ENCODE peak calls at places on chromosomes 7 and 10, in nine cellular contexts. I, N, L, X, V, U, J, B and O are unnamed samples.
A peak's percentile ranks its signal among the peaks of the same experiment; 100 is the strongest.

GRCh38 chr7:42372498-42372897 is 135.5 kb upstream of the GLI3 start:
- DNase-seq in U (no peak), J (no peak), X (no peak), V (no peak), N (no peak), B (no peak), L (no peak), I (no peak), O (no peak)

GRCh38 chr10:102449321-102450123 is 1.8 kb downstream of the C10orf95 start:
- DNase-seq in L (no peak), J (peak; percentile 91), V (peak; percentile 33), U (peak; percentile 86), I (no peak), N (peak; percentile 67), B (peak; percentile 78), X (peak; percentile 83), O (peak; percentile 87)

GRCh38 chr10:84360634-84361365 is 32.4 kb downstream of the CCSER2 start:
- DNase-seq in I (no peak), V (peak; percentile 67), U (no peak), J (no peak), X (peak; percentile 6), B (no peak), L (no peak), N (no peak), O (no peak)

GRCh38 chr10:126902157-126902556 is 3.1 kb upstream of the DOCK1 start:
- DNase-seq in X (no peak), L (peak; percentile 47), V (no peak), J (no peak), I (no peak), B (no peak), N (no peak), U (no peak), O (no peak)

GRCh38 chr10:79981673-79982485 is 33.0 kb upstream of the SFTPD start:
- DNase-seq in X (peak; percentile 73), N (peak; percentile 71), B (peak; percentile 34), U (peak; percentile 92), J (peak; percentile 52), L (peak; percentile 51), V (peak; percentile 37), I (no peak), O (no peak)

GRCh38 chr10:49369216-49370162 is 26.4 kb downstream of the DRGX start:
- DNase-seq in B (no peak), U (no peak), X (no peak), J (no peak), N (no peak), I (no peak), V (peak; percentile 30), L (no peak), O (no peak)

GRCh38 chr10:103799341-103799740 is 56.0 kb downstream of the SH3PXD2A start:
- DNase-seq in V (no peak), U (no peak), X (no peak), L (no peak), J (no peak), N (no peak), I (no peak), B (no peak), O (no peak)

GRCh38 chr7:30040938-30041337 is 12.7 kb downstream of the PLEKHA8 start:
- DNase-seq in B (no peak), V (no peak), L (no peak), J (no peak), X (no peak), N (no peak), U (no peak), I (no peak), O (no peak)

GRCh38 chr7:25852249-25852994 is 299.6 kb upstream of the NFE2L3 start:
- DNase-seq in I (no peak), N (no peak), U (peak; percentile 85), V (no peak), L (no peak), J (peak; percentile 79), X (peak; percentile 96), B (no peak), O (no peak)

GRCh38 chr7:121313793-121314676 is 14.8 kb upstream of the WNT16 start:
- DNase-seq in L (no peak), V (no peak), N (no peak), I (no peak), U (no peak), J (peak; percentile 12), X (no peak), B (no peak), O (no peak)

GRCh38 chr7:103866919-103867318 is 122.5 kb downstream of the RELN start:
- DNase-seq in N (no peak), L (no peak), J (no peak), B (no peak), U (no peak), X (no peak), V (no peak), I (no peak), O (no peak)

GRCh38 chr7:2084331-2084730 is 148.4 kb downstream of the MAD1L1 start:
- DNase-seq in U (peak; percentile 76), L (no peak), N (no peak), J (no peak), B (no peak), V (no peak), I (no peak), X (no peak), O (no peak)

GRCh38 chr7:2903686-2904162 is 59.6 kb upstream of the GNA12 start:
- DNase-seq in I (no peak), J (no peak), U (no peak), B (no peak), L (no peak), N (no peak), V (no peak), X (peak; percentile 53), O (no peak)

GRCh38 chr10:96858038-96858705 is 26.1 kb downstream of the LCOR start:
- DNase-seq in X (no peak), N (no peak), J (no peak), I (no peak), V (no peak), L (no peak), U (no peak), B (no peak), O (no peak)

GRCh38 chr10:73768881-73769280 is 13.0 kb upstream of the CHCHD1 start:
- DNase-seq in U (no peak), L (no peak), I (no peak), N (no peak), X (no peak), V (no peak), J (peak; percentile 36), B (no peak), O (no peak)

GRCh38 chr7:130912910-130913720 is 179.1 kb upstream of the KLF14 start:
- DNase-seq in J (peak; percentile 79), L (no peak), I (no peak), X (peak; percentile 98), B (peak; percentile 67), V (peak; percentile 97), N (peak; percentile 80), U (no peak), O (peak; percentile 56)

GRCh38 chr10:17617031-17617911 is at the start of gene HACD1:
- DNase-seq in I (no peak), N (peak; percentile 86), V (peak; percentile 65), U (peak; percentile 94), B (no peak), L (peak; percentile 88), J (peak; percentile 73), X (peak; percentile 80), O (peak; percentile 80)

GRCh38 chr7:157543276-157543675 is 206.5 kb downstream of the DNAJB6 start:
- DNase-seq in N (no peak), V (no peak), J (no peak), L (no peak), X (no peak), B (no peak), U (no peak), I (no peak), O (no peak)

GRCh38 chr7:158828343-158829020 is 827 bp downstream of the ESYT2 start:
- DNase-seq in I (peak; percentile 90), V (no peak), N (peak; percentile 82), U (peak; percentile 93), L (no peak), J (peak; percentile 62), X (peak; percentile 68), B (peak; percentile 57), O (peak; percentile 82)

GRCh38 chr10:104391150-104391968 is 37.7 kb downstream of the CFAP58 start:
- DNase-seq in J (no peak), X (peak; percentile 16), V (no peak), I (no peak), N (no peak), B (no peak), L (no peak), U (no peak), O (peak; percentile 60)

DNA sequence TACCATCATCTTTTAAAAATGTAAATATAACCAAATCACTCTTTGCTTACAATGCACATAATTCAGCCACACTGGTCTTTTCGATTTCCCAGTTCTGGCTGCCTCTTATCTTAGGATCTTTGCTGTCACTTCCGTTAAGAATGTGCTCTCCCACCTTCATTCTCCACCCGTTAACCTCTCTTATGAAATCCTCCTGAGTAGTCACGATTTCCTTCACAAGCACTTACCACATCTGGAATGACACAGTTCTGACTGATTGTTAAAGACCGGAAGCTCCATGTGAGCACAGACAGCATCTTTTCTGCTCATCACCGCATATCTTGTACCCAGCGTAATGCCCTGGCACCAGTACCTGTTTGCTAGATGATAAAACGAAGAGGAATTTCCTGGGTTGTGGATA is 84.3 kb downstream of the CUL2 start:
- DNase-seq in L (peak; percentile 19), I (no peak), U (no peak), V (peak; percentile 16), B (no peak), J (no peak), X (peak; percentile 95), N (no peak), O (no peak)
- TF ChIP-seq POLR2A in L (no peak), I (no peak), U (no peak), V (no peak), B (no peak), J (no peak), X (no peak), N (no peak), O (no peak)

GRCh38 chr7:73700070-73700423 is 16.6 kb downstream of the BUD23 start:
- DNase-seq in I (no peak), V (no peak), B (no peak), N (peak; percentile 49), U (no peak), J (no peak), L (no peak), X (no peak), O (no peak)
- TF ChIP-seq POLR2A in I (no peak), V (no peak), B (no peak), N (no peak), U (no peak), J (no peak), L (no peak), X (no peak), O (no peak)

DNA sequence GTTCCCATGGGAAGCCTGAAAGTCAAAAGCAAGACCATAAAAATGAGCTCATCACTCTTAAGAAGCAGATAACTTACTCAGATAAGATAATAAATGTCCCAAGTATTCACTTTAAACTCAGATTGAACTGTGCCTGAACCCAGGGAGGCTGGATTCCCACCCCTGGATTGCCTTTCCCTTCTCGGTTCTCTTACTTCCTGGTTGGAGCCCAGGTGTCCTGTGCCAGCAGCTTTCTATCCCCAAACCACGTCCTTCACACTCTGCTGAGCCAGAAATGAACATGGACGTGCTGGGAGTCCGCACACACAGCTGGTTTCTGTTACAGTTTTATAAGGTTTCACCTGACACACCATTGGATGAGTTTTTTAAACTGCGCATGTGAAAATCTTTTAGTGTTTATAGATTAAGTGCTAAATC is 636.2 kb upstream of the IGFBP3 start:
- DNase-seq in J (peak; percentile 60), U (no peak), X (no peak), I (no peak), L (no peak), N (no peak), B (no peak), V (no peak), O (no peak)
- TF ChIP-seq POLR2A in J (peak; percentile 47), U (no peak), X (no peak), I (no peak), L (no peak), N (no peak), B (no peak), V (no peak), O (no peak)

GRCh38 chr10:118754556-118755423 is at the start of gene CACUL1:
- DNase-seq in I (peak; percentile 100), V (peak; percentile 100), L (peak; percentile 88), N (peak; percentile 100), X (peak; percentile 100), B (peak; percentile 100), U (peak; percentile 100), J (peak; percentile 100), O (peak; percentile 100)
- TF ChIP-seq POLR2A in I (peak; percentile 47), V (peak; percentile 74), L (peak; percentile 68), N (peak; percentile 56), X (peak; percentile 85), B (no peak), U (peak; percentile 62), J (peak; percentile 72), O (peak; percentile 76)